ENCODE peak calls at places on chromosomes 7 and 10, in nine cellular contexts. Z is stomach, K is spleen, H is endothelial cell of umbilical vein, T is transverse colon, P is breast epithelium, Q is upper lobe of left lung, D is H1, U is suprapubic skin. A is an unnamed sample.

GRCh38 chr7:74579800-74580685 is 77.5 kb upstream of the GTF2I start:
- DNase-seq in K (no peak), Z (peak; percentile 83), T (peak; percentile 85), P (no peak), D (no peak), Q (peak; percentile 42), H (no peak), U (no peak), A (no peak)

GRCh38 chr10:78772486-78772885 is 296.3 kb upstream of the ZMIZ1 start:
- DNase-seq in U (peak; percentile 49), H (no peak), K (no peak), Z (no peak), Q (peak; percentile 6), T (no peak), D (no peak), P (no peak), A (no peak)

GRCh38 chr10:75363431-75363830 is 38.1 kb downstream of the ZNF503 start:
- DNase-seq in K (no peak), P (no peak), H (no peak), Z (no peak), D (no peak), U (no peak), Q (no peak), T (no peak), A (no peak)

GRCh38 chr10:5589963-5590511 is 65.3 kb downstream of the CALML3 start:
- DNase-seq in Z (no peak), H (peak; percentile 65), P (no peak), U (no peak), D (no peak), Q (no peak), K (peak; percentile 19), T (no peak), A (no peak)

GRCh38 chr7:102875700-102876192 is 37.1 kb upstream of the LRRC17 start:
- DNase-seq in K (no peak), T (no peak), Q (no peak), U (no peak), P (no peak), D (no peak), Z (peak; percentile 27), H (peak; percentile 94), A (no peak)

GRCh38 chr7:151736403-151736909 is 140.5 kb downstream of the PRKAG2 start:
- DNase-seq in Q (peak; percentile 63), T (peak; percentile 54), H (peak; percentile 92), K (no peak), Z (peak; percentile 44), P (peak; percentile 79), U (peak; percentile 90), D (peak; percentile 58), A (peak; percentile 90)

GRCh38 chr7:315516-316265 is 25.7 kb downstream of the FOXL3 start:
- DNase-seq in T (no peak), P (no peak), D (no peak), Q (no peak), H (no peak), U (no peak), K (peak; percentile 38), Z (no peak), A (no peak)

GRCh38 chr7:100827330-100828226 is at the start of gene EPHB4:
- DNase-seq in P (peak; percentile 76), D (peak; percentile 93), Q (peak; percentile 88), Z (peak; percentile 85), U (peak; percentile 83), H (peak; percentile 88), T (peak; percentile 83), K (peak; percentile 87), A (peak; percentile 94)

GRCh38 chr10:127243490-127244272 is 47.3 kb upstream of the INSYN2A start:
- DNase-seq in K (no peak), P (no peak), Q (no peak), H (peak; percentile 58), U (no peak), D (peak; percentile 83), T (peak; percentile 26), Z (peak; percentile 34), A (no peak)

GRCh38 chr7:111744501-111745155 is 182.3 kb upstream of the IMMP2L start:
- DNase-seq in Z (no peak), T (no peak), D (no peak), H (peak; percentile 72), U (no peak), Q (no peak), K (no peak), P (no peak), A (no peak)

GRCh38 chr10:72292223-72292691 is 18.5 kb downstream of the DDIT4 start:
- DNase-seq in P (no peak), Q (no peak), D (no peak), T (peak; percentile 61), H (no peak), K (no peak), U (no peak), Z (peak; percentile 52), A (no peak)

GRCh38 chr7:124680304-124680703 is 85.3 kb downstream of the GPR37 start:
- DNase-seq in K (no peak), U (no peak), T (no peak), D (no peak), H (no peak), Z (no peak), Q (no peak), P (no peak), A (no peak)

GRCh38 chr10:80529604-80530003 is 8.1 kb upstream of the SH2D4B start:
- DNase-seq in U (no peak), Z (no peak), D (no peak), H (no peak), P (no peak), Q (peak; percentile 45), T (no peak), K (no peak), A (no peak)

GRCh38 chr7:155490697-155491628 is 33.0 kb downstream of the EN2 start:
- DNase-seq in P (no peak), K (peak; percentile 91), U (no peak), T (peak; percentile 42), Q (peak; percentile 49), D (peak; percentile 84), H (no peak), Z (no peak), A (no peak)

GRCh38 chr7:19353158-19353557 is 207.9 kb upstream of the FERD3L start:
- DNase-seq in D (no peak), H (no peak), Z (no peak), T (no peak), K (no peak), Q (no peak), P (no peak), U (no peak), A (no peak)

GRCh38 chr10:110613341-110613995 is 30.7 kb upstream of the RBM20 start:
- DNase-seq in Q (no peak), U (no peak), H (no peak), P (no peak), D (no peak), Z (no peak), T (no peak), K (no peak), A (no peak)

GRCh38 chr7:95611224-95611623 is 14.9 kb upstream of the PDK4 start:
- DNase-seq in K (no peak), U (no peak), Z (no peak), P (no peak), H (no peak), D (no peak), Q (no peak), T (no peak), A (no peak)

GRCh38 chr10:79003183-79004100 is 65.3 kb upstream of the ZMIZ1 start:
- DNase-seq in Q (no peak), T (no peak), K (no peak), H (no peak), Z (peak; percentile 69), D (no peak), U (no peak), P (no peak), A (no peak)

GRCh38 chr10:95408148-95408930 is 117.5 kb upstream of the PDLIM1 start:
- DNase-seq in Z (no peak), Q (peak; percentile 48), U (no peak), D (no peak), P (no peak), K (no peak), H (no peak), T (no peak), A (no peak)

GRCh38 chr10:70145666-70146488 is 623 bp downstream of the TYSND1 start:
- DNase-seq in Z (peak; percentile 67), H (peak; percentile 80), K (peak; percentile 95), P (peak; percentile 63), T (peak; percentile 67), Q (peak; percentile 64), U (peak; percentile 86), D (peak; percentile 81), A (peak; percentile 83)

GRCh38 chr7:43764807-43765491 is 6.5 kb downstream of the BLVRA start:
- DNase-seq in Z (no peak), H (no peak), T (no peak), U (no peak), K (no peak), D (peak; percentile 32), Q (peak; percentile 44), P (no peak), A (no peak)

GRCh38 chr7:66681491-66682349 is 53.0 kb downstream of the KCTD7 start:
- DNase-seq in K (peak; percentile 99), Z (peak; percentile 99), U (peak; percentile 99), D (peak; percentile 98), Q (peak; percentile 97), T (peak; percentile 99), P (peak; percentile 96), H (peak; percentile 94), A (peak; percentile 99)
- TF ChIP-seq POLR2A in K (peak; percentile 93), Z (peak; percentile 97), U (peak; percentile 96), D (peak; percentile 45), Q (peak; percentile 79), T (peak; percentile 97), P (peak; percentile 94), H (peak; percentile 87), A (peak; percentile 98)

GRCh38 chr7:50304911-50305621 is 550 bp downstream of the IKZF1 start:
- DNase-seq in H (no peak), Z (no peak), T (peak; percentile 70), K (peak; percentile 90), D (no peak), Q (no peak), U (no peak), P (no peak), A (no peak)
- H3K4me3 ChIP-seq in H (no peak overlapping the region), Z (peak overlapping the region; percentile 45), T (peak overlapping the region; percentile 58), K (peak overlapping the region; percentile 70), D (peak overlapping the region; percentile 38), Q (no peak overlapping the region), U (peak overlapping the region; percentile 57), P (peak overlapping the region; percentile 54), A (peak overlapping the region; percentile 47)

GRCh38 chr7:98225913-98226614 is 14.8 kb downstream of the BHLHA15 start:
- DNase-seq in Z (no peak), D (no peak), K (peak; percentile 64), U (no peak), P (no peak), Q (no peak), T (no peak), H (no peak), A (no peak)
- TF ChIP-seq POLR2AphosphoS5 in Z (no peak), D (no peak), K (peak; percentile 38), U (no peak), P (no peak), Q (no peak), T (no peak), H (no peak), A (no peak)

DNA sequence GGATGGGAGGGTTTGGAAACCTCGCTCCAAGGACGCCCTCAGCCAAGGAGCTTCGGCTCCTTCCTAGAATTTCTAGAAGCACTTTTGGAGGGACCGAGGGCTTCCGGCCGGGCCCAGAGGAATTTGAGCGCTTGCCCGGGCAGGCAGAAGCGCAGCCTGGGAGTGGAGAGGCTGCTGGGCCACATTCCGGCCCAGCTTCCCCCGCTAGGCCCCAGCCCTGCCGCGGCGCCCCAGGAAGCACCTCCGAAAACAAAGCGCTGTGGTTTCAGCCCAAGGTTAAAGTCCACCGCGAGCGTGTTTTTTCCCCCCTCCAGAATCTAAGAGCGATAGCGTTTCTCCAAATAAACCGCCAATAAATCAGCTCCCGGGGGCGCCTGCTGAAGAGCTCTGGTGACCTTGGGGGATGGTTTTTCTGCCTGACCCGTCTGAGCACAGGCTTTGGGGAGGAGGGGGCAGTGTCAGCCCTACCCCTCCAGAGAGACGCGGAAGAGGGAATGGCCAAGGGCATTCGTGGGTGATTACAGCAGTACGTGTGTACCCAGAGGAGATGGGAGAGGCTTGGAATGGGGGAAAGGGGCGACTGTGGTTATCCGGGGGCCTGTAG is 5.7 kb upstream of the TNRC18 start:
- DNase-seq in Z (peak; percentile 77), Q (peak; percentile 45), T (peak; percentile 71), P (peak; percentile 69), D (peak; percentile 75), U (no peak), H (peak; percentile 43), K (peak; percentile 81), A (no peak)
- TF ChIP-seq POLR2A in Z (no peak), Q (no peak), T (no peak), P (no peak), D (no peak), U (peak; percentile 4), H (peak; percentile 14), K (no peak), A (no peak)